ENCODE peak calls at places on chromosomes 11 and 22, in four cellular contexts. One of them, this sample, is unnamed.

GRCh38 chr22:31734512-31734911 is 15.4 kb downstream of the PRR14L start:
- DNase-seq in HepG2: peak; percentile 29
- DNase-seq in K562: no peak
- DNase-seq in H1: no peak
- DNase-seq in this sample: no peak

GRCh38 chr22:24812950-24813349 is 6.9 kb downstream of the SGSM1 start:
- DNase-seq in K562: no peak
- DNase-seq in HepG2: no peak
- DNase-seq in H1: no peak
- DNase-seq in this sample: no peak

GRCh38 chr22:43337385-43337784 is 5.8 kb downstream of the SCUBE1 start:
- DNase-seq in HepG2: no peak
- DNase-seq in H1: no peak
- DNase-seq in K562: no peak
- DNase-seq in this sample: no peak

GRCh38 chr11:134652586-134653255 is 240.7 kb upstream of the B3GAT1 start:
- DNase-seq in H1: no peak
- DNase-seq in HepG2: no peak
- DNase-seq in K562: no peak
- DNase-seq in this sample: no peak

GRCh38 chr11:9740202-9740881 is 76.5 kb downstream of the SWAP70 start:
- DNase-seq in K562: no peak
- DNase-seq in HepG2: no peak
- DNase-seq in H1: no peak
- DNase-seq in this sample: no peak

GRCh38 chr11:111777094-111778046 is 11.2 kb upstream of the PPP2R1B start:
- DNase-seq in H1: no peak
- DNase-seq in K562: peak; percentile 77
- DNase-seq in HepG2: peak; percentile 82
- DNase-seq in this sample: peak; percentile 52

GRCh38 chr22:37848587-37849088 is 581 bp upstream of the EIF3L start:
- DNase-seq in K562: peak; percentile 61
- DNase-seq in H1: no peak
- DNase-seq in HepG2: peak; percentile 53
- DNase-seq in this sample: no peak

GRCh38 chr22:22394589-22394988 is 114.0 kb downstream of the ZNF280B start:
- DNase-seq in K562: no peak
- DNase-seq in H1: no peak
- DNase-seq in HepG2: no peak
- DNase-seq in this sample: no peak

GRCh38 chr11:69647349-69647748 is 6.4 kb downstream of the CCND1 start:
- DNase-seq in H1: no peak
- DNase-seq in HepG2: no peak
- DNase-seq in K562: no peak
- DNase-seq in this sample: no peak

GRCh38 chr11:117180661-117181585 is 2.4 kb downstream of the SIDT2 start:
- DNase-seq in HepG2: peak; percentile 76
- DNase-seq in K562: peak; percentile 88
- DNase-seq in H1: peak; percentile 58
- DNase-seq in this sample: peak; percentile 46

GRCh38 chr22:39287076-39287743 is 32.2 kb downstream of the RPL3 start:
- DNase-seq in K562: no peak
- DNase-seq in HepG2: no peak
- DNase-seq in H1: no peak
- DNase-seq in this sample: no peak

GRCh38 chr11:134599180-134599810 is 187.3 kb upstream of the B3GAT1 start:
- DNase-seq in H1: no peak
- DNase-seq in K562: peak; percentile 18
- DNase-seq in HepG2: no peak
- DNase-seq in this sample: no peak

GRCh38 chr11:131674051-131674755 is 303.8 kb downstream of the NTM start:
- DNase-seq in H1: peak; percentile 50
- DNase-seq in K562: peak; percentile 68
- DNase-seq in HepG2: peak; percentile 21
- DNase-seq in this sample: no peak

DNA sequence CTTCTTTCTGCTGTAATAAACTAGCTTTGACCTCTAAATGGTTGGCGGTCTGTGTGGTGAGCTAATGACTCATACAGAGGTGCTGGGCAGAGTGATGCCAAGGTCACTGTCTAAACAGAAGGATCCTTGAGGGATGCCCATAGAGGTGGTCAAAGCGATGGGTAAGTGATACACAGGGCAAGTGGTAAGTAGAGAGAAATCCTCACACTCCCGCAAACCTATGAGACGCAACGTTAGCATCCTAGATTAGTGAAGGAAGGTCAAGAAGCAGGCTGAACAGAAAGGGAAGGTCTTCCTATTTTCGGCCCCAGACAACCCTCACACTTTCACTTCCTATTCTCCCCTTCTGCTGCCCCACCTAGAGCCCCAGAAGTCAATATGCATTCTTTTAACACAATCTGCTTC is 65.6 kb upstream of the SESN3 start:
- DNase-seq in HepG2: no peak
- DNase-seq in K562: no peak
- DNase-seq in H1: no peak
- DNase-seq in this sample: peak; percentile 39
- TF ChIP-seq JUND in HepG2: no peak
- TF ChIP-seq JUND in K562: no peak
- TF ChIP-seq JUND in H1: no peak
- TF ChIP-seq JUND in this sample: no peak

GRCh38 chr11:66318576-66318970 is 1.7 kb upstream of the CD248 start:
- DNase-seq in K562: no peak
- DNase-seq in HepG2: no peak
- DNase-seq in H1: no peak
- DNase-seq in this sample: no peak

GRCh38 chr11:66315921-66316811 is 678 bp downstream of the CD248 start:
- DNase-seq in K562: no peak
- DNase-seq in HepG2: no peak
- DNase-seq in H1: no peak
- DNase-seq in this sample: no peak

GRCh38 chr11:66317766-66318575 is 1.1 kb upstream of the CD248 start:
- DNase-seq in H1: no peak
- DNase-seq in HepG2: peak; percentile 70
- DNase-seq in K562: no peak
- DNase-seq in this sample: no peak

GRCh38 chr11:66316849-66317251 is at the start of gene CD248:
- DNase-seq in K562: no peak
- DNase-seq in HepG2: no peak
- DNase-seq in H1: no peak
- DNase-seq in this sample: no peak

GRCh38 chr11:66317322-66317765 is 500 bp upstream of the CD248 start:
- DNase-seq in HepG2: peak; percentile 18
- DNase-seq in K562: no peak
- DNase-seq in H1: no peak
- DNase-seq in this sample: no peak
- TF ChIP-seq HDAC6 in HepG2: no peak
- TF ChIP-seq HDAC6 in K562: no peak
- TF ChIP-seq HDAC6 in H1: no peak
- TF ChIP-seq HDAC6 in this sample: no peak

GRCh38 chr11:96002754-96003290 is 78.9 kb upstream of the MTMR2 start:
- DNase-seq in K562: no peak
- DNase-seq in H1: no peak
- DNase-seq in HepG2: no peak
- DNase-seq in this sample: no peak

GRCh38 chr11:96002339-96002738 is 78.4 kb upstream of the MTMR2 start:
- DNase-seq in H1: no peak
- DNase-seq in HepG2: no peak
- DNase-seq in K562: no peak
- DNase-seq in this sample: no peak

GRCh38 chr11:95999604-96000003 is 75.7 kb upstream of the MTMR2 start:
- DNase-seq in HepG2: no peak
- DNase-seq in H1: no peak
- DNase-seq in K562: no peak
- DNase-seq in this sample: no peak

GRCh38 chr11:96000064-96000463 is 76.2 kb upstream of the MTMR2 start:
- DNase-seq in HepG2: no peak
- DNase-seq in K562: no peak
- DNase-seq in H1: no peak
- DNase-seq in this sample: no peak

GRCh38 chr11:96001037-96001436 is 77.1 kb upstream of the MTMR2 start:
- DNase-seq in K562: no peak
- DNase-seq in H1: no peak
- DNase-seq in HepG2: no peak
- DNase-seq in this sample: no peak
- TF ChIP-seq JUND in K562: no peak
- TF ChIP-seq JUND in H1: no peak
- TF ChIP-seq JUND in HepG2: no peak
- TF ChIP-seq JUND in this sample: no peak

GRCh38 chr11:75547177-75547576 is 14.9 kb upstream of the SERPINH1 start:
- DNase-seq in HepG2: no peak
- DNase-seq in H1: no peak
- DNase-seq in K562: no peak
- DNase-seq in this sample: no peak
- TF ChIP-seq HDAC6 in HepG2: no peak
- TF ChIP-seq HDAC6 in H1: no peak
- TF ChIP-seq HDAC6 in K562: no peak
- TF ChIP-seq HDAC6 in this sample: no peak